ENCODE peak calls at places on chromosomes 3 and 15, in nine cellular contexts. A is endodermal cell, U is fibroblast of the aortic adventitia, J is Peyer's patch, S is foreskin fibroblast, I is ovary, X is fibroblast of mammary gland, P is astrocyte, V is transverse colon. R is an unnamed sample.

GRCh38 chr3:72085036-72085435 is 300.1 kb upstream of the PROK2 start:
- DNase-seq in U (no peak), S (no peak), P (no peak), A (no peak), V (no peak), X (no peak), J (no peak), I (no peak), R (no peak)

GRCh38 chr3:72590732-72591192 is 257.5 kb downstream of the SHQ1 start:
- DNase-seq in J (no peak), V (no peak), X (no peak), I (no peak), S (no peak), P (no peak), A (peak), U (no peak), R (no peak)

GRCh38 chr15:73922186-73923151 is 3.8 kb upstream of the LOXL1 start:
- DNase-seq in I (peak), J (no peak), V (no peak), X (peak), P (peak), A (peak), S (peak), U (peak), R (peak)

GRCh38 chr3:106759686-106760085 is 617.6 kb upstream of the CCDC54 start:
- DNase-seq in I (no peak), X (peak), J (no peak), A (no peak), V (no peak), P (peak), S (peak), U (peak), R (peak)

GRCh38 chr3:115670911-115671310 is 47.6 kb downstream of the GAP43 start:
- DNase-seq in U (peak), P (peak), V (no peak), S (no peak), J (no peak), X (no peak), A (no peak), I (no peak), R (peak)

GRCh38 chr3:48851407-48851806 is 3.7 kb upstream of the PRKAR2A start:
- DNase-seq in P (peak), U (peak), V (no peak), J (peak), S (peak), X (peak), A (peak), I (no peak), R (no peak)

GRCh38 chr15:50145451-50145872 is 26.4 kb upstream of the ATP8B4 start:
- DNase-seq in U (peak), I (peak), J (no peak), V (no peak), S (peak), P (peak), A (no peak), X (peak), R (peak)

GRCh38 chr15:85010472-85011209 is 29.0 kb downstream of the PDE8A start:
- DNase-seq in U (peak), A (no peak), S (peak), P (no peak), X (peak), J (no peak), V (no peak), I (no peak), R (no peak)

GRCh38 chr15:81165565-81165964 is 31.1 kb upstream of the IL16 start:
- DNase-seq in U (no peak), S (peak), J (no peak), X (peak), V (no peak), I (no peak), P (no peak), A (no peak), R (peak)

GRCh38 chr3:64687781-64688515 is at the start of gene ADAMTS9:
- DNase-seq in S (peak), U (peak), A (peak), X (peak), I (peak), V (peak), P (peak), J (peak), R (peak)

GRCh38 chr3:175601521-175601920 is 742.4 kb downstream of the NAALADL2 start:
- DNase-seq in J (no peak), S (peak), I (no peak), X (no peak), A (no peak), V (no peak), P (peak), U (no peak), R (no peak)

GRCh38 chr3:11757441-11757875 is 89.2 kb downstream of the TAMM41 start:
- DNase-seq in I (no peak), A (no peak), S (peak), V (no peak), J (no peak), X (peak), P (no peak), U (peak), R (peak)

GRCh38 chr3:48369685-48370329 is 2.2 kb upstream of the FBXW12 start:
- DNase-seq in V (peak), P (no peak), S (no peak), X (no peak), U (no peak), A (peak), J (no peak), I (no peak), R (no peak)

GRCh38 chr3:133037440-133037839 is 751 bp upstream of the TMEM108 start:
- DNase-seq in U (no peak), J (no peak), V (no peak), A (no peak), I (no peak), P (no peak), S (no peak), X (no peak), R (no peak)

GRCh38 chr15:29039466-29040366 is 153.9 kb downstream of the APBA2 start:
- DNase-seq in X (no peak), S (no peak), A (no peak), V (no peak), P (peak), J (no peak), U (no peak), I (no peak), R (no peak)

GRCh38 chr3:169083126-169083525 is 580.4 kb downstream of the MECOM start:
- DNase-seq in A (no peak), I (no peak), P (no peak), S (no peak), V (no peak), J (no peak), X (no peak), U (no peak), R (no peak)

GRCh38 chr3:12662593-12663310 is 1.2 kb downstream of the RAF1 start:
- DNase-seq in P (no peak), I (no peak), U (peak), J (peak), V (peak), A (peak), S (peak), X (peak), R (peak)

GRCh38 chr3:37689645-37690356 is 171.9 kb upstream of the CTDSPL start:
- DNase-seq in P (no peak), I (no peak), S (no peak), X (no peak), A (no peak), U (no peak), J (no peak), V (no peak), R (no peak)

GRCh38 chr3:157130138-157130880 is 29.6 kb downstream of the CCNL1 start:
- DNase-seq in J (peak), V (peak), P (peak), U (peak), X (peak), I (peak), A (peak), S (peak), R (peak)

GRCh38 chr15:55742498-55742926 is 440 bp downstream of the PRTG start:
- DNase-seq in I (peak), J (no peak), V (peak), S (peak), X (no peak), U (peak), P (peak), A (no peak), R (no peak)

GRCh38 chr3:100040446-100040845 is 73.9 kb downstream of the FILIP1L start:
- DNase-seq in I (no peak), V (no peak), S (peak), A (no peak), X (peak), P (peak), U (peak), J (no peak), R (peak)

GRCh38 chr3:194462936-194463335 is 23.9 kb downstream of the ATP13A3 start:
- DNase-seq in V (no peak), I (no peak), A (no peak), S (no peak), U (peak), J (no peak), P (no peak), X (no peak), R (no peak)

GRCh38 chr3:197519801-197520211 is 36.0 kb downstream of the BDH1 start:
- DNase-seq in U (no peak), J (no peak), V (no peak), A (peak), P (no peak), X (no peak), I (no peak), S (no peak), R (no peak)

GRCh38 chr3:146781059-146781458 is 175.9 kb upstream of the PLSCR5 start:
- DNase-seq in V (no peak), P (no peak), X (peak), J (no peak), A (peak), U (peak), S (no peak), I (no peak), R (no peak)

GRCh38 chr3:152728346-152728980 is 106.5 kb upstream of the P2RY1 start:
- DNase-seq in X (no peak), U (no peak), S (peak), I (no peak), A (no peak), P (no peak), J (no peak), V (no peak), R (no peak)

GRCh38 chr15:53808058-53808703 is 48.7 kb upstream of the WDR72 start:
- DNase-seq in A (no peak), U (peak), J (no peak), I (no peak), V (no peak), S (peak), X (peak), P (no peak), R (peak)

GRCh38 chr3:190322604-190323240 is 476 bp upstream of the CLDN1 start:
- DNase-seq in V (no peak), J (no peak), X (peak), I (peak), P (no peak), A (no peak), S (peak), U (no peak), R (no peak)

GRCh38 chr3:4776399-4776979 is 202.7 kb upstream of the BHLHE40 start:
- DNase-seq in V (no peak), J (no peak), X (no peak), I (no peak), A (no peak), S (no peak), U (no peak), P (no peak), R (no peak)

GRCh38 chr3:178260887-178261286 is 275.3 kb upstream of the KCNMB2 start:
- DNase-seq in A (no peak), X (no peak), P (no peak), J (no peak), S (no peak), I (peak), V (no peak), U (peak), R (no peak)

GRCh38 chr15:59251001-59251845 is 44.6 kb downstream of the LDHAL6B start:
- DNase-seq in I (no peak), J (no peak), V (no peak), P (no peak), X (no peak), U (no peak), A (no peak), S (no peak), R (no peak)
- H3K4me3 ChIP-seq in I (no peak), J (no peak), V (no peak), P (no peak), X (no peak), U (no peak), A (no peak), S (no peak), R (no peak)

GRCh38 chr3:10596746-10597448 is 91.5 kb upstream of the ATP2B2 start:
- DNase-seq in P (no peak), X (no peak), A (no peak), V (no peak), U (no peak), S (no peak), J (no peak), I (no peak), R (no peak)
- TF ChIP-seq CTCF in P (no peak), X (no peak), A (no peak), V (no peak), U (no peak), S (no peak), J (no peak), I (no peak), R (no peak)

GRCh38 chr3:188241072-188241471 is 87.1 kb downstream of the LPP start:
- DNase-seq in X (peak), I (no peak), A (no peak), J (no peak), S (peak), P (peak), U (no peak), V (no peak), R (peak)
- H3K4me3 ChIP-seq in X (no peak), I (no peak), A (no peak), J (no peak), S (no peak), P (no peak), U (no peak), V (no peak), R (no peak)

GRCh38 chr3:23835087-23835486 is 29.3 kb downstream of the UBE2E1 start:
- DNase-seq in V (no peak), J (no peak), A (no peak), S (no peak), P (no peak), X (no peak), U (no peak), I (no peak), R (no peak)

GRCh38 chr3:23835807-23836206 is 30.1 kb downstream of the UBE2E1 start:
- DNase-seq in S (no peak), V (no peak), J (no peak), A (no peak), U (no peak), X (no peak), I (no peak), P (no peak), R (no peak)

GRCh38 chr3:23832523-23832922 is 26.8 kb downstream of the UBE2E1 start:
- DNase-seq in S (no peak), I (no peak), J (no peak), X (no peak), A (no peak), P (peak), U (no peak), V (no peak), R (no peak)

GRCh38 chr3:23836536-23837230 is 30.9 kb downstream of the UBE2E1 start:
- DNase-seq in S (no peak), J (no peak), U (peak), V (no peak), A (no peak), X (no peak), I (no peak), P (no peak), R (no peak)

DNA sequence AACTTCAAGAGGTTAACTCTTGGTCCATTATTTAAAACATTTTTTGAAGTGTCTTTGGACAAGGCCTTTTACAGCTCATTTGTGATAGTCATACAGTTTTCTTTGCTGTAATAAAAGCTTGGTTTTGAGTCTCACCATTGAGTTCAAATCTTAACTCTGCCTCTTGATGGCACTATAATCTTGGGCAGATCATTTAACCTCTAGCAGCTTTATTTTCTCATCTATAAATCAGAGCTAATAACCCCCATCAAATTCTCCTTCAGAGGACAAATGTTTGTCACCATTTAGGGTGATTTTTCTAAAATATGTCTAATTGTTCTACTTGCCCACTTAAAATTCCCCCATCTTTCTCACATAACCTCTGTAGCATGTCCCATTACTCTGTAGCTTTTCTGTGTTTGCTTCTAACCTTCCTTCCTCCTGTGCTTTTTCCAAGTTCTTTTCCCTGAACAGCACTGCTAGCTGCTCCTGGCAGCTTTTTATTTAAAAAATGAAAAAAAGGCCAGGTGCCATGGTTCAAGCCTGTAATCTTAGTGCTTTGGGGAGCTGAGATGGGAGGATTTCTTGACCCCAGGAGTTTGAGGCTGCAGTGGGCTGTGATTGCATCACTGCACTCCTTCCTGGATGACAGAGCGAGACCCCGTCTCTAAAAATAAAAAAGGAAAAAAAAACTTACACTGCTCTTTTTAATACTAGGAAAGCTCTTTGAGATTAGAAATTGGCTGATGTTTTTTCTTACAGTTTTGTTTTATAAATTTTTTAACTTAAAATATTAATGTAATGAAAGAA is 28.5 kb downstream of the UBE2E1 start:
- DNase-seq in S (no peak), U (peak), P (no peak), A (no peak), V (no peak), I (no peak), X (no peak), J (no peak), R (no peak)
- TF ChIP-seq CTCF in S (peak), U (peak), P (no peak), A (peak), V (no peak), I (no peak), X (peak), J (peak), R (peak)

GRCh38 chr3:126503701-126504100 is 13.9 kb downstream of the UROC1 start:
- DNase-seq in J (no peak), S (no peak), P (no peak), I (no peak), A (no peak), U (no peak), V (no peak), X (no peak), R (no peak)
- H3K4me3 ChIP-seq in J (no peak), S (no peak), P (no peak), I (no peak), A (no peak), U (no peak), V (no peak), X (no peak), R (no peak)

DNA sequence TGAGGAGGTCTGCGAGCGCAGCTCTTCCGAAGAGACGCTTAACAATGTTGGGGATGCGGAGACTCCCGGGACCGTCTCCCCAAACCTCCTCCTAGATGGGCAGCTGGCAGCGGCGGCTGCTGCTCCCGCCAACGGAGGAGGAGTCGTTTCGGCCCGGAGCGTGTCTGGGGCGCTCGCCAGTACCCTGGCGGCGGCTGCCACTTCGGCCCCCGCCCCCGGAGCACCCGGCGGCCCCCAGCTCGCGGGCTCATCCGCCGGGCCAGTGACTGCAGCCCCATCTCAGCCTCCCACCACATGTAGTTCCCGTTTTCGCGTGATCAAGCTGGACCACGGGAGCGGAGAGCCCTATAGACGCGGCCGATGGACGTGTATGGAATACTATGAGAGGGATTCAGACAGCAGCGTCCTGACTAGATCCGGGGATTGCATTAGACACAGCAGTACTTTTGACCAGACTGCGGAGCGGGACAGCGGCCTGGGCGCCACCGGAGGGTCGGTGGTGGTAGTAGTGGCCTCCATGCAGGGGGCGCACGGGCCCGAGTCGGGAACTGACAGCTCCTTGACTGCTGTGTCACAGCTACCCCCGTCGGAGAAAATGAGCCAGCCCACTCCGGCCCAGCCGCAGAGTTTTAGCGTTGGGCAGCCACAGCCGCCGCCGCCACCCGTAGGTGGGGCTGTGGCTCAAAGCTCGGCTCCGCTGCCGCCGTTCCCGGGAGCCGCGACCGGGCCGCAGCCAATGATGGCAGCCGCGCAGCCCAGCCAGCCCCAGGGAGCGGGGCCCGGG is 1.6 kb downstream of the TSC22D2 start:
- DNase-seq in A (peak), J (peak), U (peak), S (peak), P (peak), V (peak), X (peak), I (peak), R (peak)
- TF ChIP-seq CTCF in A (peak), J (peak), U (peak), S (peak), P (peak), V (peak), X (no peak), I (no peak), R (no peak)

GRCh38 chr15:75649848-75650247 is 2.1 kb downstream of the SNX33 start:
- DNase-seq in I (no peak), A (no peak), U (no peak), S (no peak), J (no peak), V (no peak), X (peak), P (no peak), R (no peak)
- H3K4me3 ChIP-seq in I (no peak), A (peak), U (peak), S (peak), J (no peak), V (peak), X (peak), P (peak), R (peak)

GRCh38 chr3:52297242-52298146 is 9.9 kb downstream of the GLYCTK start:
- DNase-seq in V (no peak), J (no peak), S (no peak), U (no peak), I (no peak), X (no peak), A (no peak), P (no peak), R (no peak)

GRCh38 chr3:52299815-52300611 is 12.4 kb downstream of the GLYCTK start:
- DNase-seq in V (no peak), I (peak), X (no peak), J (no peak), S (peak), P (peak), A (peak), U (peak), R (no peak)

GRCh38 chr3:52299247-52299657 is 11.6 kb downstream of the GLYCTK start:
- DNase-seq in U (no peak), A (peak), I (no peak), X (no peak), P (no peak), V (no peak), J (no peak), S (no peak), R (no peak)

GRCh38 chr3:52295809-52296208 is 8.2 kb downstream of the GLYCTK start:
- DNase-seq in P (no peak), I (no peak), J (no peak), A (no peak), V (no peak), U (no peak), S (no peak), X (no peak), R (no peak)

GRCh38 chr3:52298147-52299098 is 10.8 kb downstream of the GLYCTK start:
- DNase-seq in J (no peak), I (peak), S (peak), U (no peak), V (no peak), X (no peak), P (no peak), A (peak), R (no peak)
- TF ChIP-seq CTCF in J (no peak), I (no peak), S (no peak), U (no peak), V (no peak), X (no peak), P (no peak), A (no peak), R (no peak)